ENCODE peak calls at places on chromosomes 16 and 17, in five cellular contexts. One of them, this sample, is unnamed.

GRCh38 chr16:54546481-54546880 is 259.9 kb upstream of the IRX3 start:
- DNase-seq in HL-60: no peak
- DNase-seq in AG09309: no peak
- DNase-seq in cardiac fibroblast: peak; percentile 2
- DNase-seq in body of pancreas: no peak
- DNase-seq in this sample: no peak

GRCh38 chr16:85908889-85909584 is 10.1 kb downstream of the IRF8 start:
- DNase-seq in body of pancreas: no peak
- DNase-seq in HL-60: no peak
- DNase-seq in cardiac fibroblast: no peak
- DNase-seq in AG09309: no peak
- DNase-seq in this sample: peak; percentile 37

GRCh38 chr17:65156185-65156834 is 19.1 kb downstream of the RGS9 start:
- DNase-seq in HL-60: no peak
- DNase-seq in cardiac fibroblast: no peak
- DNase-seq in body of pancreas: peak; percentile 49
- DNase-seq in AG09309: no peak
- DNase-seq in this sample: no peak

GRCh38 chr16:27407158-27407557 is 5.2 kb downstream of the IL21R start:
- DNase-seq in cardiac fibroblast: no peak
- DNase-seq in AG09309: no peak
- DNase-seq in body of pancreas: no peak
- DNase-seq in HL-60: no peak
- DNase-seq in this sample: peak; percentile 26

GRCh38 chr17:45976755-45977505 is 22.1 kb upstream of the STH start:
- DNase-seq in body of pancreas: no peak
- DNase-seq in HL-60: no peak
- DNase-seq in AG09309: no peak
- DNase-seq in cardiac fibroblast: peak; percentile 10
- DNase-seq in this sample: no peak

GRCh38 chr17:76378548-76379274 is 5.7 kb upstream of the SPHK1 start:
- DNase-seq in AG09309: no peak
- DNase-seq in HL-60: no peak
- DNase-seq in cardiac fibroblast: no peak
- DNase-seq in body of pancreas: no peak
- DNase-seq in this sample: no peak

GRCh38 chr17:31754239-31754945 is 104.7 kb downstream of the COPRS start:
- DNase-seq in HL-60: no peak
- DNase-seq in AG09309: peak; percentile 63
- DNase-seq in body of pancreas: no peak
- DNase-seq in cardiac fibroblast: peak; percentile 79
- DNase-seq in this sample: no peak

GRCh38 chr17:73713136-73713535 is 68.9 kb upstream of the SDK2 start:
- DNase-seq in body of pancreas: no peak
- DNase-seq in AG09309: no peak
- DNase-seq in HL-60: no peak
- DNase-seq in cardiac fibroblast: no peak
- DNase-seq in this sample: no peak

GRCh38 chr16:74999683-75000480 is 1.1 kb downstream of the ZNRF1 start:
- DNase-seq in HL-60: no peak
- DNase-seq in AG09309: no peak
- DNase-seq in body of pancreas: peak; percentile 70
- DNase-seq in cardiac fibroblast: peak; percentile 42
- DNase-seq in this sample: peak; percentile 53

DNA sequence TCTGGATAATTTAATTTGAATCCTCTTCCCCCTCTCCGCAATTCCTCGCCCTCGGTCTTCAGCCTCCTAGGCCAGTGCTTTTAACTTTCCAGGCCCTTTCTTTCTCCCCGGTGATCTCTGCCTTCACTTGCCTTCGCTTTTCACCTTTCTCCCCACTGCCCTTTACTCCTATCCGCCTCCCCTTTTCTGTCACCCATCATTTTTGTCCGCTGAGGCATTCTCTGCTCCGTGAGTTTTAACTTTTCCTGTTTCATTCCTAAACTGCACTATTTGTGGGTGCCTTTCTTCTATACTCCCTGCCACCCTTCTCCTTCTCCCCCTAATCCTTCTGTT is 729 bp downstream of the LONP2 start:
- DNase-seq in HL-60: no peak
- DNase-seq in AG09309: no peak
- DNase-seq in cardiac fibroblast: no peak
- DNase-seq in body of pancreas: no peak
- DNase-seq in this sample: no peak
- H3K4me3 ChIP-seq in HL-60: peak overlapping the region; percentile 66
- H3K4me3 ChIP-seq in AG09309: peak overlapping the region; percentile 87
- H3K4me3 ChIP-seq in cardiac fibroblast: peak overlapping the region; percentile 86
- H3K4me3 ChIP-seq in body of pancreas: peak overlapping the region; percentile 94
- H3K4me3 ChIP-seq in this sample: peak overlapping the region; percentile 73

DNA sequence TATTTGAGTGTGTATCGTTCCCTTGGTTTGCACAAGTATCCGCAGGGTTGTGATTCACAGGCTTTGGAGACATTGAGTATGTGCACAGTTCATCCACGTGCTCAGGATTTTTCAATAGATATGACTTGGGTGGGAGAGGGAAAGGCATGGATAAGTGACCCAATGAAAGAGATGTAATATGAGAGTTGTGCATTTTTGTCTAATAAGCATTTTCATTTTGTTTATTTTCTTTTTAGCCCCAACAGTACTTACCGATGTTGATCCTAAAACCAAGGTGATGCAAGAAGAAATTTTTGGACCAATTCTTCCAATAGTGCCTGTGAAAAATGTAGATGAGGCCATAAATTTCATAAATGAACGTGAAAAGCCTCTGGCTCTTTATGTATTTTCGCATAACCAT is 14.5 kb downstream of the ALDH3A2 start:
- DNase-seq in cardiac fibroblast: no peak
- DNase-seq in HL-60: no peak
- DNase-seq in AG09309: no peak
- DNase-seq in body of pancreas: no peak
- DNase-seq in this sample: no peak
- H3K4me3 ChIP-seq in cardiac fibroblast: no peak overlapping the region
- H3K4me3 ChIP-seq in HL-60: no peak overlapping the region
- H3K4me3 ChIP-seq in AG09309: no peak overlapping the region
- H3K4me3 ChIP-seq in body of pancreas: no peak overlapping the region
- H3K4me3 ChIP-seq in this sample: no peak overlapping the region

GRCh38 chr17:35496470-35497290 is 40.8 kb downstream of the SLFN12L start:
- DNase-seq in HL-60: no peak
- DNase-seq in body of pancreas: no peak
- DNase-seq in AG09309: no peak
- DNase-seq in cardiac fibroblast: no peak
- DNase-seq in this sample: no peak
- H3K4me3 ChIP-seq in HL-60: no peak overlapping the region
- H3K4me3 ChIP-seq in body of pancreas: no peak overlapping the region
- H3K4me3 ChIP-seq in AG09309: no peak overlapping the region
- H3K4me3 ChIP-seq in cardiac fibroblast: no peak overlapping the region
- H3K4me3 ChIP-seq in this sample: no peak overlapping the region

GRCh38 chr16:1335211-1335971 is 1.9 kb downstream of the BAIAP3 start:
- DNase-seq in HL-60: no peak
- DNase-seq in AG09309: no peak
- DNase-seq in body of pancreas: peak; percentile 41
- DNase-seq in cardiac fibroblast: no peak
- DNase-seq in this sample: no peak

GRCh38 chr16:1334739-1335138 is 1.3 kb downstream of the BAIAP3 start:
- DNase-seq in AG09309: no peak
- DNase-seq in HL-60: no peak
- DNase-seq in body of pancreas: no peak
- DNase-seq in cardiac fibroblast: no peak
- DNase-seq in this sample: no peak

GRCh38 chr16:1332618-1333148 is 762 bp upstream of the BAIAP3 start:
- DNase-seq in cardiac fibroblast: no peak
- DNase-seq in HL-60: no peak
- DNase-seq in body of pancreas: no peak
- DNase-seq in AG09309: no peak
- DNase-seq in this sample: no peak

GRCh38 chr16:1333149-1333812 is at the start of gene BAIAP3:
- DNase-seq in AG09309: no peak
- DNase-seq in HL-60: no peak
- DNase-seq in body of pancreas: peak; percentile 52
- DNase-seq in cardiac fibroblast: peak; percentile 32
- DNase-seq in this sample: peak; percentile 49

GRCh38 chr16:1333854-1334719 is 642 bp downstream of the BAIAP3 start:
- DNase-seq in AG09309: no peak
- DNase-seq in cardiac fibroblast: no peak
- DNase-seq in body of pancreas: no peak
- DNase-seq in HL-60: no peak
- DNase-seq in this sample: no peak
- H3K4me3 ChIP-seq in AG09309: no peak overlapping the region
- H3K4me3 ChIP-seq in cardiac fibroblast: no peak overlapping the region
- H3K4me3 ChIP-seq in body of pancreas: no peak overlapping the region
- H3K4me3 ChIP-seq in HL-60: no peak overlapping the region
- H3K4me3 ChIP-seq in this sample: no peak overlapping the region

GRCh38 chr16:17414916-17415315 is 55.8 kb downstream of the XYLT1 start:
- DNase-seq in AG09309: no peak
- DNase-seq in HL-60: no peak
- DNase-seq in body of pancreas: no peak
- DNase-seq in cardiac fibroblast: no peak
- DNase-seq in this sample: no peak
- H3K4me3 ChIP-seq in AG09309: no peak overlapping the region
- H3K4me3 ChIP-seq in HL-60: no peak overlapping the region
- H3K4me3 ChIP-seq in body of pancreas: no peak overlapping the region
- H3K4me3 ChIP-seq in cardiac fibroblast: no peak overlapping the region
- H3K4me3 ChIP-seq in this sample: peak overlapping the region; percentile 53

This sample was measured in OCI-LY7.